ENCODE peak calls at places on chromosome X, in eight cellular contexts. U, O, C, Q, Y, F, J and G are unnamed samples.

GRCh38 chrX:119391279-119391678 is 7.9 kb upstream of the SLC25A43 start:
- DNase-seq in O (no peak), U (no peak), F (no peak), Q (peak), C (no peak), J (no peak), Y (no peak), G (no peak)

GRCh38 chrX:12771445-12772069 is 19.7 kb upstream of the PRPS2 start:
- DNase-seq in Y (no peak), O (peak), Q (peak), C (peak), F (no peak), U (peak), J (no peak), G (peak)

GRCh38 chrX:19040373-19040772 is 56.5 kb upstream of the PHKA2 start:
- DNase-seq in C (no peak), O (no peak), Q (no peak), U (no peak), F (no peak), J (no peak), Y (no peak), G (no peak)

GRCh38 chrX:10677490-10677889 is 57.1 kb upstream of the MID1 start:
- DNase-seq in U (peak), Y (no peak), J (no peak), Q (no peak), C (no peak), F (no peak), O (no peak), G (no peak)

GRCh38 chrX:134875679-134876078 is 115.1 kb upstream of the SMIM10 start:
- DNase-seq in O (no peak), Y (no peak), U (peak), J (no peak), C (no peak), Q (no peak), F (no peak), G (no peak)

GRCh38 chrX:119008122-119008744 is 33.8 kb downstream of the LONRF3 start:
- DNase-seq in U (peak), C (no peak), J (no peak), Y (no peak), Q (peak), O (no peak), F (no peak), G (peak)

GRCh38 chrX:7146703-7147430 is 645 bp upstream of the STS start:
- DNase-seq in C (peak), O (peak), U (no peak), F (no peak), Q (no peak), Y (no peak), J (peak), G (peak)

GRCh38 chrX:76407795-76408194 is 19.7 kb upstream of the MAGEE1 start:
- DNase-seq in Q (no peak), C (no peak), O (no peak), Y (no peak), J (no peak), F (no peak), U (no peak), G (no peak)

GRCh38 chrX:150683112-150683511 is 10.1 kb upstream of the MTMR1 start:
- DNase-seq in J (no peak), U (no peak), C (no peak), Y (no peak), Q (no peak), O (no peak), F (no peak), G (peak)

GRCh38 chrX:13764765-13765164 is 30.2 kb downstream of the OFD1 start:
- DNase-seq in O (no peak), F (no peak), Y (no peak), U (peak), Q (no peak), C (no peak), J (no peak), G (no peak)

GRCh38 chrX:57453901-57454300 is 137.9 kb upstream of the ZXDB start:
- DNase-seq in J (no peak), O (no peak), U (peak), Y (no peak), C (no peak), Q (peak), F (no peak), G (peak)

GRCh38 chrX:148662014-148662413 is 161.6 kb downstream of the AFF2 start:
- DNase-seq in Y (no peak), F (no peak), C (no peak), U (no peak), J (no peak), Q (no peak), O (no peak), G (no peak)